ENCODE peak calls at places on chromosome 21, in six cellular contexts. U, C, A, S, D and N are unnamed samples. For H3K9me3, the result is how much of the 10 kb centered on the place peaks cover.

GRCh38 chr21:43193651-43194302 is 25.0 kb downstream of the CRYAA start:
- DNase-seq in U (no peak), C (peak), A (peak), S (no peak), D (no peak), N (no peak)

GRCh38 chr21:34606051-34606450 is 8.9 kb downstream of the RCAN1 start:
- DNase-seq in U (no peak), C (no peak), A (no peak), S (no peak), D (no peak), N (no peak)

GRCh38 chr21:43853851-43854772 is 10.9 kb upstream of the AGPAT3 start:
- DNase-seq in U (no peak), C (no peak), A (no peak), S (no peak), D (no peak), N (no peak)

GRCh38 chr21:37220433-37220980 is 46.6 kb downstream of the VPS26C start:
- DNase-seq in U (no peak), C (no peak), A (peak), S (no peak), D (no peak), N (peak)

GRCh38 chr21:44331209-44331608 is 8.0 kb downstream of the CFAP410 start:
- DNase-seq in U (no peak), C (no peak), A (no peak), S (no peak), D (no peak), N (no peak)

GRCh38 chr21:34922487-34922886 is 126.6 kb downstream of the RUNX1 start:
- DNase-seq in U (no peak), C (no peak), A (no peak), S (no peak), D (no peak), N (no peak)

GRCh38 chr21:37119421-37120218 is 46.6 kb downstream of the TTC3 start:
- DNase-seq in U (no peak), C (no peak), A (no peak), S (no peak), D (no peak), N (no peak)

GRCh38 chr21:32624726-32625125 is 12.5 kb upstream of the CFAP298 start:
- DNase-seq in U (no peak), C (no peak), A (no peak), S (no peak), D (no peak), N (no peak)

GRCh38 chr21:33078907-33079582 is 9.1 kb downstream of the OLIG1 start:
- DNase-seq in U (no peak), C (no peak), A (peak), S (no peak), D (no peak), N (no peak)

GRCh38 chr21:27306821-27307746 is 340.2 kb upstream of the ADAMTS5 start:
- DNase-seq in U (no peak), C (no peak), A (no peak), S (no peak), D (no peak), N (no peak)

GRCh38 chr21:33966324-33966949 is 50.8 kb upstream of the ATP5PO start:
- DNase-seq in U (no peak), C (no peak), A (no peak), S (no peak), D (no peak), N (peak)

GRCh38 chr21:29145354-29145782 is 14.9 kb downstream of the MAP3K7CL start:
- DNase-seq in U (no peak), C (no peak), A (no peak), S (no peak), D (no peak), N (peak)

GRCh38 chr21:29146726-29147125 is 16.3 kb downstream of the MAP3K7CL start:
- DNase-seq in U (no peak), C (no peak), A (no peak), S (no peak), D (no peak), N (no peak)

GRCh38 chr21:29145837-29146453 is 15.5 kb downstream of the MAP3K7CL start:
- DNase-seq in U (no peak), C (no peak), A (no peak), S (no peak), D (no peak), N (peak)

GRCh38 chr21:29148535-29148934 is 18.1 kb downstream of the MAP3K7CL start:
- DNase-seq in U (no peak), C (no peak), A (no peak), S (no peak), D (no peak), N (no peak)

GRCh38 chr21:29144736-29145353 is 14.4 kb downstream of the MAP3K7CL start:
- DNase-seq in U (no peak), C (no peak), A (no peak), S (no peak), D (no peak), N (no peak)
- H3K4me3 ChIP-seq in U (no peak), C (no peak), A (no peak), S (no peak), D (no peak), N (no peak)

DNA sequence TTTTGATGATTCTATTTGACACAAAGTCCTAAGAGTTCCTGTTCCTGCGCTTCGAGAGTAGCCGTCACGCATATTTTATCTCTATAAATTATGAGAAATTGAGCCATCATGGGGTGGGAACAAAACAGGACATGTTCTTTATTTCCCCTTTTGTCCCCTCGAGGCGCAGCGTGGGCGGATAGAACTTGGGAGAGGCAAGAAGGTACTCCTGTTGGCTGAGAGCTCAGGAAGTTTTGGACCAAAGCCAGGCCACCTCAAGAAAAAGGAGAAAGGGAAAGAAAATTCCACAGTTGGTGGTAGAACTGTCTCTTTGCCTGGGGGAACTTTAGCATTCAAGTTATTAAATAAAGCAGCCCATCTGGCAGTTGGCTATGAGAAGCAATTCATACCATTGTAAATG is 76.4 kb upstream of the DSCAM start:
- DNase-seq in U (no peak), C (no peak), A (no peak), S (no peak), D (no peak), N (no peak)
- H3K27ac ChIP-seq in U (no peak), C (no peak), A (no peak), S (no peak), D (no peak), N (no peak)

GRCh38 chr21:23593582-23593981 is 2013.7 kb downstream of the MRPL39 start:
- DNase-seq in U (no peak), C (no peak), A (no peak), S (no peak), D (no peak), N (no peak)
- H3K9me3 ChIP-seq in U (under half), C (under half), A (under half), S (under half), D (under half), N (under half)

GRCh38 chr21:17903929-17904639 is 84.9 kb upstream of the C21orf91 start:
- DNase-seq in U (no peak), C (no peak), A (no peak), S (no peak), D (no peak), N (no peak)
- H3K4me3 ChIP-seq in U (no peak), C (no peak), A (no peak), S (no peak), D (no peak), N (no peak)

GRCh38 chr21:41751621-41752020 is 15.2 kb downstream of the RIPK4 start:
- DNase-seq in U (no peak), C (no peak), A (no peak), S (no peak), D (peak), N (peak)
- H3K27ac ChIP-seq in U (peak), C (no peak), A (no peak), S (no peak), D (peak), N (no peak)

GRCh38 chr21:41859297-41859980 is 19.7 kb downstream of the PRDM15 start:
- DNase-seq in U (no peak), C (no peak), A (no peak), S (no peak), D (no peak), N (no peak)

GRCh38 chr21:41858466-41859296 is 20.5 kb downstream of the PRDM15 start:
- DNase-seq in U (no peak), C (no peak), A (no peak), S (no peak), D (no peak), N (no peak)

GRCh38 chr21:41857771-41858300 is 21.3 kb downstream of the PRDM15 start:
- DNase-seq in U (no peak), C (no peak), A (no peak), S (no peak), D (no peak), N (no peak)

GRCh38 chr21:41854426-41854995 is 24.6 kb downstream of the PRDM15 start:
- DNase-seq in U (no peak), C (no peak), A (no peak), S (no peak), D (no peak), N (no peak)

GRCh38 chr21:41856572-41856971 is 22.6 kb downstream of the PRDM15 start:
- DNase-seq in U (no peak), C (no peak), A (no peak), S (no peak), D (no peak), N (no peak)
- H3K9me3 ChIP-seq in U (under half), C (under half), A (under half), S (under half), D (under half), N (under half)

DNA sequence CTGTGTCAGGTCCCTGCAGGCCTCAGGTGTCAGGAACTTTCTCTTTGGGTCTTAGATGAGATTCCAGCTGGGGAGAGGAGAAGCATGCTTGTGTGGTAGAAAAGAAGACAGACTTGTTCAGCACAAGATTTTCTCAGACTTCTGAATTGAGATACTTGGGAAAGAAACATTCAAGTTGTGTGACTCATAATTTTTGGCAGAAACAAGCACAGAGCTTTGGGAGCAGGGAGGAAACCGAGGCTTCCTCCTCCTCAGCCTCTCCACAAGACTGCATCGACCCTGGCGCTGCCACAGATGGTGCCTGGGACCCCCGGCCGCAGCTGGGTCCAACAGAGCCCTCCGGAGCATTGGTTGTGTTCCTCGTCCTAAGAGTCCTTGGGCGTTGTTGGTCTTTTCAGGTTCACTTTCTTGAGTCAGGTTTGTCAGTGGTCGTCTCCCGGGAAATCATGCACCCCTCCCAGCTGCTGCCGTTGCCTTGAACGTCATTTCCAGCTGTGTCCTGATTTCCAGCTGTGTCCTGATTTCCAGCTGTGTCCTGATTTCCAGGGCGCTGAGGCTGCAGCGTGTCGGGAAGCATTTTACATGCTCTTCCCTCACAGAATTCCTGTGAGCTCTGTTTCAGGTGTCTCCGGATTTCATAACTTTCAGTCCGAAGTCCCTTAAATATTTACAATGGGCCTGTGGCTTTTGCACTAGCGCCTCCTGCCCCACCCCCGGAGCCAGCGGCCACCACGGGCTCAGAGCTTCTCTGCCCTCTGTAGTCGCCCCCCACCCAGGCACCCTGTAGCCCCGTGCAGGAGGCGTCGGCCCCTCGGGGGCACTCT is 66.5 kb downstream of the COL18A1 start:
- DNase-seq in U (no peak), C (peak), A (no peak), S (no peak), D (no peak), N (peak)
- H3K4me3 ChIP-seq in U (peak), C (no peak), A (no peak), S (no peak), D (peak), N (no peak)

DNA sequence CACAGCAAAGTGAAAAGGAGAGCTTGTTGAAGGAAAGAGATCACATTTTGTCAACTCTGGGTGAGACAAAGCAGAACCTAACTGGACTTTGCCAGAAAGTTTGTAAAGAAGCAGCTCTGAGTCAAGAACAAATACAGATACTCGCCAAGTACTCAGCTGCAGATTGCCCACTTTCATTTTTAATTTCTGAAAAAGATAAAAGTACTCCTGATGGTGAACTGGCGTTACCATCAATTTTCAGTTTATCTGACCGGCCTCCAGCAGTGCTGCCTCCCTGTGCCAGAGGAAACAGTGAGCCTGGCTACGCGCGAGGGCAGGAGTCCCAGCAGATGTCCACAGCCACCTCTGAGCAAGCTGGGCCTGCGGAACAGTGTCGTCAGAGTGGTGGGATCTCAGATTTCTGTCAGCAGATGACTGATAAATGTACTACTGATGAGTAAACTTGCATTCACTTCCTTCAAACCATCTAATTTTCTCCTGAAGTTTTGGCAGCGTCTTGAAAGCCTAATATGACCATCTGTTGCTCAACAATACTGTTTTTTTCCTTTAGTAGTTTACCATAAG is 43.8 kb downstream of the BACH1 start:
- DNase-seq in U (no peak), C (peak), A (no peak), S (no peak), D (no peak), N (no peak)
- H3K27ac ChIP-seq in U (peak), C (peak), A (no peak), S (no peak), D (peak), N (peak)

GRCh38 chr21:14010729-14011128 is 200.0 kb downstream of the LIPI start:
- DNase-seq in U (no peak), C (no peak), A (no peak), S (no peak), D (no peak), N (no peak)
- H3K9me3 ChIP-seq in U (under half), C (under half), A (under half), S (under half), D (under half), N (under half)

GRCh38 chr21:38524168-38525153 is 26.2 kb upstream of the ERG start:
- DNase-seq in U (no peak), C (no peak), A (no peak), S (no peak), D (no peak), N (no peak)
- H3K4me3 ChIP-seq in U (no peak), C (no peak), A (no peak), S (no peak), D (no peak), N (no peak)